ENCODE peak calls at places on chromosomes 4 and X, in four cellular contexts. J is HEK293T, I is H1, S is HepG2. B is an unnamed sample.

GRCh38 chr4:159355456-159355855 is 252.6 kb downstream of the RAPGEF2 start:
- DNase-seq in J (no peak), I (no peak), S (no peak), B (no peak)

GRCh38 chrX:69021095-69021494 is 144.2 kb downstream of the PJA1 start:
- DNase-seq in J (peak), I (no peak), S (no peak), B (no peak)

GRCh38 chr4:129326810-129327209 is 230.9 kb downstream of the C4orf33 start:
- DNase-seq in J (no peak), I (no peak), S (no peak), B (no peak)

GRCh38 chr4:153483432-153484418 is 17.6 kb downstream of the TMEM131L start:
- DNase-seq in J (no peak), I (no peak), S (no peak), B (no peak)

GRCh38 chr4:80035336-80035735 is 37.7 kb downstream of the ANTXR2 start:
- DNase-seq in J (no peak), I (no peak), S (peak), B (no peak)

GRCh38 chr4:80173841-80174240 is 23.5 kb upstream of the PRDM8 start:
- DNase-seq in J (no peak), I (no peak), S (no peak), B (no peak)

GRCh38 chr4:109728385-109728784 is 1.5 kb downstream of the PLA2G12A start:
- DNase-seq in J (no peak), I (no peak), S (no peak), B (no peak)

GRCh38 chr4:88796545-88796944 is 98.9 kb upstream of the NAP1L5 start:
- DNase-seq in J (no peak), I (no peak), S (no peak), B (no peak)

GRCh38 chrX:31260351-31260750 is 188.5 kb upstream of the FTHL17 start:
- DNase-seq in J (no peak), I (no peak), S (no peak), B (no peak)

GRCh38 chr4:78020677-78021076 is 36.4 kb upstream of the FRAS1 start:
- DNase-seq in J (no peak), I (no peak), S (peak), B (no peak)

GRCh38 chr4:151025759-151026158 is 10.7 kb upstream of the LRBA start:
- DNase-seq in J (no peak), I (no peak), S (no peak), B (no peak)

GRCh38 chr4:30718021-30718888 is 1.9 kb upstream of the PCDH7 start:
- DNase-seq in J (peak), I (no peak), S (no peak), B (peak)

GRCh38 chrX:38473715-38474114 is 87.6 kb upstream of the TSPAN7 start:
- DNase-seq in J (no peak), I (no peak), S (no peak), B (no peak)

GRCh38 chr4:62194342-62194741 is 994.2 kb downstream of the ADGRL3 start:
- DNase-seq in J (no peak), I (no peak), S (no peak), B (no peak)

GRCh38 chr4:95155759-95156451 is 392.9 kb downstream of the UNC5C start:
- DNase-seq in J (peak), I (no peak), S (peak), B (no peak)

GRCh38 chr4:189088783-189089182 is 851.9 kb upstream of the FRG1 start:
- DNase-seq in J (no peak), I (no peak), S (no peak), B (no peak)

GRCh38 chrX:154712781-154713391 is 38.0 kb downstream of the GAB3 start:
- DNase-seq in J (no peak), I (no peak), S (no peak), B (no peak)

GRCh38 chr4:137960371-137961050 is 281.6 kb downstream of the SLC7A11 start:
- DNase-seq in J (no peak), I (no peak), S (no peak), B (no peak)

GRCh38 chrX:140766024-140766611 is 56.6 kb downstream of the LINC00632 start:
- DNase-seq in J (peak), I (no peak), S (peak), B (no peak)
- TF ChIP-seq SUZ12 in J (no peak), I (no peak), S (no peak), B (no peak)

GRCh38 chrX:14964500-14964899 is 91.3 kb downstream of the MOSPD2 start:
- DNase-seq in J (no peak), I (no peak), S (no peak), B (no peak)

DNA sequence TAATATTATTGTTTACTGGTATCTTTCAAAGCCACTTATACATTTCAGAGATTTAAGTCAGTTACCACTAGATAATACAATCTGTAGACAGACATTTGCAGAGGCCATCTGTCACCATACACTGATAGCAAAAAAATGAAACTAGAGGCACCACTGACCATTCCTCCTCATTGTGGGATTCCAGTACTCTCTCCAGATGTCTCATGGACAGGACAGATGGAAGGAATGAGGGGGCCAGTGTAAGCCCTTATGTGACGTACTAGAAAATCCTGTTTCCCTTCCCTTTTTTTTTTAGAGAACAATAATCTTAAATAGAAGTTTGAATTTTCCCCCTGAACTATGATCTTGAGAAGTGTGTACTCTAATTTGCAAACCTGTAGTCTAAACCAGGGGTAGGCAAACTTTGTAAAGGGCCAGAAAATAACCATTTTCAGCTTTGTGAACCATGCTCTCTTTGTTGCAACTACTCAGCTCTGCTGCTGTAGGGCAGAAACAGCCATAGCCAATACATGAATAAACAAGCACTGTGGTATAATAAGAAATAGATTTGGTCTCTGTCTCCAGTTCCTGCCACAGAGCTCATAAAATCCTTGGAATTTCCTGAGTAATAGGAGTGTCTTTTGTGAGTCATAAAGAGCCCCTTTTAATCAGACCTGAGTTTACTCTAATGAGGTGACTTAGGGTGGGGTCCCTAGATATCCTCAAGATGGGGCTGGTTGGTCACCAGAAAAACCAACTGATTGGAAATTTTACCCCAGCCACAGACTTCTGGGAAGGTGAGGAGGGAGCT is 90.4 kb downstream of the MOSPD2 start:
- DNase-seq in J (no peak), I (no peak), S (no peak), B (no peak)
- TF ChIP-seq SUZ12 in J (no peak), I (no peak), S (no peak), B (no peak)

GRCh38 chr4:55396305-55397023 is 707 bp downstream of the TMEM165 start:
- DNase-seq in J (peak), I (no peak), S (peak), B (peak)
- TF ChIP-seq SUZ12 in J (no peak), I (no peak), S (no peak), B (no peak)

GRCh38 chrX:131854586-131854985 is 168.5 kb upstream of the STK26 start:
- DNase-seq in J (no peak), I (no peak), S (no peak), B (no peak)
- TF ChIP-seq SUZ12 in J (no peak), I (no peak), S (no peak), B (no peak)

DNA sequence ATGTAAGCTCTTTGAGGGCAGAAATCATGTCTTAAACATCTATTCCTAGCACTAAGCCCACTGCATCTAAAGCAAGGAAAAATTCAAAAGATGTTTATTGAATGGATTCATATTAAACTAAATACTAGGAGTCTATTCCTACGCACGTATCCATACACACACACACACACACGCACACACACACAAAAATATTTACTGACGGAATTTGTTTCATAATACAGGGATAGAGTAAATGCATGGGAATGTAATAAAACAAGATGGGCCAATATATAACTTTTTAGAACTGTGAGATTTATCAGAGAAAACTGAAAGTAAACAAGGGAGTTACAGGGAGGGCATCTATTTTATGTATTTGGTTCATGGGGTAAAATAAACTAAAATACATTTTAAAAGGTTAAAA is 57.6 kb downstream of the WDFY3 start:
- DNase-seq in J (no peak), I (no peak), S (no peak), B (no peak)
- TF ChIP-seq SUZ12 in J (no peak), I (no peak), S (no peak), B (no peak)